ENCODE peak calls at places on chromosomes 4 and X, in six cellular contexts. One of them, this sample, is unnamed. For H3K4me1, the result is how much of the 10 kb centered on the place peaks cover.

GRCh38 chr4:120052840-120053239 is 13.8 kb downstream of the MAD2L1 start:
- DNase-seq in astrocyte: peak
- DNase-seq in heart left ventricle: no peak
- DNase-seq in left lung: no peak
- DNase-seq in mucosa of descending colon: peak
- DNase-seq in fibroblast of lung: peak
- DNase-seq in this sample: peak

GRCh38 chrX:54812306-54812705 is 4.8 kb downstream of the MAGED2 start:
- DNase-seq in left lung: no peak
- DNase-seq in fibroblast of lung: no peak
- DNase-seq in mucosa of descending colon: no peak
- DNase-seq in heart left ventricle: no peak
- DNase-seq in astrocyte: no peak
- DNase-seq in this sample: no peak

GRCh38 chrX:118534716-118535493 is 39.3 kb downstream of the DOCK11 start:
- DNase-seq in heart left ventricle: no peak
- DNase-seq in fibroblast of lung: peak
- DNase-seq in mucosa of descending colon: no peak
- DNase-seq in astrocyte: peak
- DNase-seq in left lung: no peak
- DNase-seq in this sample: no peak

GRCh38 chr4:37976513-37976912 is 16.3 kb downstream of the PTTG2 start:
- DNase-seq in mucosa of descending colon: no peak
- DNase-seq in left lung: no peak
- DNase-seq in astrocyte: no peak
- DNase-seq in fibroblast of lung: peak
- DNase-seq in heart left ventricle: no peak
- DNase-seq in this sample: no peak

GRCh38 chrX:45850775-45851433 is 650.2 kb upstream of the DIPK2B start:
- DNase-seq in astrocyte: peak
- DNase-seq in heart left ventricle: peak
- DNase-seq in mucosa of descending colon: peak
- DNase-seq in fibroblast of lung: peak
- DNase-seq in left lung: peak
- DNase-seq in this sample: peak

GRCh38 chrX:74371823-74372222 is 49.5 kb upstream of the SLC16A2 start:
- DNase-seq in left lung: no peak
- DNase-seq in mucosa of descending colon: no peak
- DNase-seq in astrocyte: no peak
- DNase-seq in heart left ventricle: no peak
- DNase-seq in fibroblast of lung: peak
- DNase-seq in this sample: no peak

GRCh38 chrX:49188468-49189076 is 2.4 kb upstream of the PRICKLE3 start:
- DNase-seq in left lung: no peak
- DNase-seq in heart left ventricle: no peak
- DNase-seq in mucosa of descending colon: no peak
- DNase-seq in astrocyte: no peak
- DNase-seq in fibroblast of lung: no peak
- DNase-seq in this sample: no peak

GRCh38 chrX:101785142-101785541 is 125.5 kb upstream of the ARMCX2 start:
- DNase-seq in mucosa of descending colon: no peak
- DNase-seq in fibroblast of lung: no peak
- DNase-seq in left lung: no peak
- DNase-seq in astrocyte: no peak
- DNase-seq in heart left ventricle: no peak
- DNase-seq in this sample: no peak

GRCh38 chrX:7570432-7571009 is 272.4 kb upstream of the VCX start:
- DNase-seq in astrocyte: no peak
- DNase-seq in fibroblast of lung: no peak
- DNase-seq in left lung: no peak
- DNase-seq in mucosa of descending colon: no peak
- DNase-seq in heart left ventricle: no peak
- DNase-seq in this sample: no peak

GRCh38 chr4:1495416-1496115 is 89.3 kb upstream of the NKX1-1 start:
- DNase-seq in left lung: peak
- DNase-seq in mucosa of descending colon: no peak
- DNase-seq in heart left ventricle: no peak
- DNase-seq in astrocyte: no peak
- DNase-seq in fibroblast of lung: no peak
- DNase-seq in this sample: no peak

GRCh38 chr4:78863254-78863869 is 75.9 kb downstream of the PAQR3 start:
- DNase-seq in mucosa of descending colon: no peak
- DNase-seq in left lung: no peak
- DNase-seq in fibroblast of lung: no peak
- DNase-seq in astrocyte: no peak
- DNase-seq in heart left ventricle: no peak
- DNase-seq in this sample: no peak

GRCh38 chrX:22634751-22635150 is 362.0 kb downstream of the CBLL2 start:
- DNase-seq in astrocyte: peak
- DNase-seq in fibroblast of lung: peak
- DNase-seq in heart left ventricle: no peak
- DNase-seq in mucosa of descending colon: no peak
- DNase-seq in left lung: no peak
- DNase-seq in this sample: no peak

GRCh38 chrX:100643943-100644587 is at the start of gene SRPX2:
- DNase-seq in mucosa of descending colon: peak
- DNase-seq in fibroblast of lung: peak
- DNase-seq in left lung: no peak
- DNase-seq in heart left ventricle: no peak
- DNase-seq in astrocyte: peak
- DNase-seq in this sample: peak

GRCh38 chr4:151031831-151032605 is 16.9 kb upstream of the LRBA start:
- DNase-seq in fibroblast of lung: peak
- DNase-seq in astrocyte: peak
- DNase-seq in left lung: peak
- DNase-seq in mucosa of descending colon: no peak
- DNase-seq in heart left ventricle: no peak
- DNase-seq in this sample: no peak

GRCh38 chrX:55057691-55058249 is 17.1 kb upstream of the PAGE2B start:
- DNase-seq in heart left ventricle: no peak
- DNase-seq in fibroblast of lung: peak
- DNase-seq in mucosa of descending colon: peak
- DNase-seq in astrocyte: no peak
- DNase-seq in left lung: no peak
- DNase-seq in this sample: no peak

GRCh38 chr4:104451573-104451972 is 43.1 kb downstream of the CXXC4 start:
- DNase-seq in fibroblast of lung: peak
- DNase-seq in mucosa of descending colon: peak
- DNase-seq in left lung: no peak
- DNase-seq in astrocyte: peak
- DNase-seq in heart left ventricle: no peak
- DNase-seq in this sample: no peak

GRCh38 chr4:132097046-132097445 is 1052.0 kb upstream of the PCDH10 start:
- DNase-seq in left lung: no peak
- DNase-seq in astrocyte: no peak
- DNase-seq in fibroblast of lung: no peak
- DNase-seq in mucosa of descending colon: no peak
- DNase-seq in heart left ventricle: no peak
- DNase-seq in this sample: no peak

GRCh38 chr4:7295917-7296660 is 103.8 kb downstream of the SORCS2 start:
- DNase-seq in heart left ventricle: peak
- DNase-seq in astrocyte: no peak
- DNase-seq in fibroblast of lung: peak
- DNase-seq in left lung: peak
- DNase-seq in mucosa of descending colon: peak
- DNase-seq in this sample: peak

GRCh38 chr4:76879731-76880364 is 18.1 kb downstream of the SOWAHB start:
- DNase-seq in fibroblast of lung: peak
- DNase-seq in left lung: no peak
- DNase-seq in mucosa of descending colon: no peak
- DNase-seq in astrocyte: peak
- DNase-seq in heart left ventricle: no peak
- DNase-seq in this sample: no peak

GRCh38 chrX:129823115-129823514 is 20.6 kb downstream of the ZDHHC9 start:
- DNase-seq in mucosa of descending colon: peak
- DNase-seq in heart left ventricle: no peak
- DNase-seq in astrocyte: no peak
- DNase-seq in left lung: no peak
- DNase-seq in fibroblast of lung: peak
- DNase-seq in this sample: peak

GRCh38 chr4:76194325-76194724 is 19.3 kb downstream of the SCARB2 start:
- DNase-seq in fibroblast of lung: peak
- DNase-seq in mucosa of descending colon: no peak
- DNase-seq in left lung: no peak
- DNase-seq in astrocyte: peak
- DNase-seq in heart left ventricle: no peak
- DNase-seq in this sample: peak

GRCh38 chr4:121696140-121696640 is 590 bp downstream of the ANXA5 start:
- DNase-seq in left lung: peak
- DNase-seq in fibroblast of lung: peak
- DNase-seq in mucosa of descending colon: peak
- DNase-seq in heart left ventricle: peak
- DNase-seq in astrocyte: peak
- DNase-seq in this sample: peak

GRCh38 chrX:952816-953215 is 259.6 kb downstream of the CRLF2 start:
- DNase-seq in heart left ventricle: no peak
- DNase-seq in astrocyte: no peak
- DNase-seq in mucosa of descending colon: no peak
- DNase-seq in left lung: no peak
- DNase-seq in fibroblast of lung: no peak
- DNase-seq in this sample: no peak

GRCh38 chr4:23097251-23097650 is 404.5 kb downstream of the GBA3 start:
- DNase-seq in astrocyte: peak
- DNase-seq in left lung: no peak
- DNase-seq in mucosa of descending colon: no peak
- DNase-seq in heart left ventricle: no peak
- DNase-seq in fibroblast of lung: peak
- DNase-seq in this sample: no peak

GRCh38 chr4:121794505-121795192 is 6.5 kb upstream of the EXOSC9 start:
- DNase-seq in fibroblast of lung: peak
- DNase-seq in astrocyte: no peak
- DNase-seq in left lung: no peak
- DNase-seq in mucosa of descending colon: no peak
- DNase-seq in heart left ventricle: no peak
- DNase-seq in this sample: no peak

GRCh38 chrX:11759461-11760311 is 1.6 kb downstream of the MSL3 start:
- DNase-seq in left lung: no peak
- DNase-seq in astrocyte: peak
- DNase-seq in mucosa of descending colon: peak
- DNase-seq in heart left ventricle: peak
- DNase-seq in fibroblast of lung: peak
- DNase-seq in this sample: peak

GRCh38 chrX:134929813-134930212 is 61.0 kb upstream of the SMIM10 start:
- DNase-seq in heart left ventricle: no peak
- DNase-seq in mucosa of descending colon: no peak
- DNase-seq in astrocyte: no peak
- DNase-seq in left lung: no peak
- DNase-seq in fibroblast of lung: no peak
- DNase-seq in this sample: no peak

GRCh38 chrX:39869846-39870601 is 227.7 kb downstream of the BCOR start:
- DNase-seq in astrocyte: peak
- DNase-seq in left lung: no peak
- DNase-seq in fibroblast of lung: peak
- DNase-seq in mucosa of descending colon: no peak
- DNase-seq in heart left ventricle: no peak
- DNase-seq in this sample: no peak

GRCh38 chr4:187286536-187286935 is 562.9 kb upstream of the FAT1 start:
- DNase-seq in mucosa of descending colon: no peak
- DNase-seq in astrocyte: peak
- DNase-seq in left lung: no peak
- DNase-seq in fibroblast of lung: peak
- DNase-seq in heart left ventricle: no peak
- DNase-seq in this sample: no peak

DNA sequence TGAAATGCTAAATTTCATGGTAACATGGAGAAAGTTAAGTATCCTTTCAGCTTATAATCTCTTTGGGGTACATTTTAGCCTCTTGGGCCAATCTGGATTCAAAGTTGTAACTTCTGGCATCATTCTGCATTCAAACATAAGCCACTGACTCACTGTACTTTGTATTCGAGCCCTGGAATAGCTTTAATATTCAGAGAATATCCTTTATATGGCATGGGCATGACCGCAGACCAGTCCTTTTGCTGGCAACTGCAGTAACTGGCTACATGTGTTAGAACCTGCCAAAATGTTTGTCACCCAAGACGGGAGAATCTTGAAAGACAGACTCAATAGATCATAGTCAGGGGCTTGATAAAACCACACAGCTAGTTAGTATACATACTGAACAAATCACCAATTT is 3.3 kb downstream of the GASK1B start:
- DNase-seq in left lung: no peak
- DNase-seq in mucosa of descending colon: no peak
- DNase-seq in heart left ventricle: no peak
- DNase-seq in fibroblast of lung: peak
- DNase-seq in astrocyte: no peak
- DNase-seq in this sample: no peak
- H3K4me3 ChIP-seq in left lung: peak
- H3K4me3 ChIP-seq in mucosa of descending colon: no peak
- H3K4me3 ChIP-seq in heart left ventricle: peak
- H3K4me3 ChIP-seq in fibroblast of lung: peak
- H3K4me3 ChIP-seq in astrocyte: peak
- H3K4me3 ChIP-seq in this sample: peak

DNA sequence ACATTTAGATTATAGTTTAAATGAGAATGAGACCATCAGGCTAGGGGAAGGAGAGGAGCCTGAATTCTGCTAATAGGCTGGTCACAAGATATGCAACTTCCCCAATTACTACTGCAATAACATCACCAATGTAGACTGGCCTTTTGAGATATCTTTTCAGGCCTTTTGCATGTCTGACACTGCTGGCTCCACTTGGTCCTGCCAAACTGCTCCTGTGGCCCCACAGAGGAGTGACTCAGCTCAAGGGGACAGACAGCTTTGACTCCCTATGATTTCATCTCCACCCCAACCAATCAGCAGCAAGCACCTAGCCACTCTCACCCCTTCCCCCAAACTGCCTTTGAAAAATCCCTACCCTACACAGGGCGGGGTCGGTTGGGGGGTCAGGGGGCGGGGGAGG is 22.8 kb downstream of the GPRIN3 start:
- DNase-seq in heart left ventricle: no peak
- DNase-seq in astrocyte: no peak
- DNase-seq in fibroblast of lung: no peak
- DNase-seq in left lung: no peak
- DNase-seq in mucosa of descending colon: no peak
- DNase-seq in this sample: no peak
- H3K4me1 ChIP-seq in heart left ventricle: under half
- H3K4me1 ChIP-seq in astrocyte: under half
- H3K4me1 ChIP-seq in fibroblast of lung: under half
- H3K4me1 ChIP-seq in left lung: under half
- H3K4me1 ChIP-seq in mucosa of descending colon: under half
- H3K4me1 ChIP-seq in this sample: under half

GRCh38 chr4:14165253-14165942 is 537.9 kb upstream of the BOD1L1 start:
- DNase-seq in fibroblast of lung: no peak
- DNase-seq in mucosa of descending colon: peak
- DNase-seq in astrocyte: no peak
- DNase-seq in heart left ventricle: no peak
- DNase-seq in left lung: no peak
- DNase-seq in this sample: no peak
- H3K4me3 ChIP-seq in fibroblast of lung: no peak
- H3K4me3 ChIP-seq in mucosa of descending colon: no peak
- H3K4me3 ChIP-seq in astrocyte: no peak
- H3K4me3 ChIP-seq in heart left ventricle: no peak
- H3K4me3 ChIP-seq in left lung: no peak
- H3K4me3 ChIP-seq in this sample: no peak

DNA sequence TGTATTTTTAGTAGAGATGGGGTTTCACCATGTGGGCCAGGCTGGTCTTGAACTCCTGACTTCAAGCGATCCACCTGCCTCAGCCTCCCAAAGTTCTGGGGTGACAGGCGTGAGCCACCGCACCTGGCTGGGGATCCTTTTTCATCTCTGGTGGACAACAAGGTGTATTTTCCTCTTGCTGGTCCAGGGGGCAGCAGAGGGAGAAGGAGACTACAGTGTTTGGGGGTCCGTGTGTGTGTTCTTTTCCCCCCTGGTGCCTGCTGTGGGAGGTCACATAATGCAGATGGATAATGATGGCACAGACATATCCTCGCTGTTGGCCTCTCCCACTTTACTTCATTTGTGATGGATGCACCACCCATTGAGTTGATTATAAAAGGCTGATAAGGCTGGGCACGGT is 39.0 kb upstream of the CD99 start:
- DNase-seq in mucosa of descending colon: no peak
- DNase-seq in astrocyte: no peak
- DNase-seq in left lung: no peak
- DNase-seq in heart left ventricle: no peak
- DNase-seq in fibroblast of lung: no peak
- DNase-seq in this sample: no peak
- H3K4me1 ChIP-seq in mucosa of descending colon: under half
- H3K4me1 ChIP-seq in astrocyte: under half
- H3K4me1 ChIP-seq in left lung: under half
- H3K4me1 ChIP-seq in heart left ventricle: under half
- H3K4me1 ChIP-seq in fibroblast of lung: under half
- H3K4me1 ChIP-seq in this sample: under half